ENCODE peak calls at places on chromosomes 2 and 18, in six cellular contexts. One of them, this sample, is unnamed.

GRCh38 chr2:110874565-110875383 is 142.4 kb downstream of the ACOXL start:
- DNase-seq in NCI-H1105: no peak
- DNase-seq in NCI-H2029: no peak
- DNase-seq in amniotic stem cell: no peak
- DNase-seq in anterior cingulate cortex: no peak
- DNase-seq in HTR-8/SVneo: no peak
- DNase-seq in this sample: no peak

GRCh38 chr2:169933124-169933711 is 106.0 kb downstream of the UBR3 start:
- DNase-seq in NCI-H1105: peak
- DNase-seq in HTR-8/SVneo: peak
- DNase-seq in NCI-H2029: peak
- DNase-seq in amniotic stem cell: no peak
- DNase-seq in anterior cingulate cortex: no peak
- DNase-seq in this sample: peak

GRCh38 chr2:11500702-11501303 is 33.0 kb upstream of the GREB1 start:
- DNase-seq in amniotic stem cell: no peak
- DNase-seq in NCI-H2029: no peak
- DNase-seq in anterior cingulate cortex: no peak
- DNase-seq in HTR-8/SVneo: no peak
- DNase-seq in NCI-H1105: no peak
- DNase-seq in this sample: no peak

GRCh38 chr2:71469403-71470398 is 16.3 kb downstream of the DYSF start:
- DNase-seq in amniotic stem cell: no peak
- DNase-seq in anterior cingulate cortex: no peak
- DNase-seq in NCI-H1105: no peak
- DNase-seq in NCI-H2029: no peak
- DNase-seq in HTR-8/SVneo: no peak
- DNase-seq in this sample: no peak

GRCh38 chr2:84989422-84989821 is 18.5 kb downstream of the KCMF1 start:
- DNase-seq in anterior cingulate cortex: no peak
- DNase-seq in HTR-8/SVneo: no peak
- DNase-seq in amniotic stem cell: no peak
- DNase-seq in NCI-H2029: no peak
- DNase-seq in NCI-H1105: no peak
- DNase-seq in this sample: no peak

GRCh38 chr2:68784849-68785248 is 50.2 kb downstream of the ARHGAP25 start:
- DNase-seq in NCI-H2029: no peak
- DNase-seq in anterior cingulate cortex: no peak
- DNase-seq in amniotic stem cell: no peak
- DNase-seq in HTR-8/SVneo: no peak
- DNase-seq in NCI-H1105: no peak
- DNase-seq in this sample: no peak

GRCh38 chr2:158221055-158222021 is 119.7 kb downstream of the UPP2 start:
- DNase-seq in anterior cingulate cortex: no peak
- DNase-seq in NCI-H2029: no peak
- DNase-seq in NCI-H1105: no peak
- DNase-seq in amniotic stem cell: no peak
- DNase-seq in HTR-8/SVneo: no peak
- DNase-seq in this sample: no peak

GRCh38 chr18:35528749-35529274 is 31.1 kb upstream of the INO80C start:
- DNase-seq in anterior cingulate cortex: no peak
- DNase-seq in NCI-H2029: no peak
- DNase-seq in HTR-8/SVneo: no peak
- DNase-seq in NCI-H1105: no peak
- DNase-seq in amniotic stem cell: no peak
- DNase-seq in this sample: no peak

GRCh38 chr2:199455186-199455532 is 2.6 kb downstream of the SATB2 start:
- DNase-seq in HTR-8/SVneo: no peak
- DNase-seq in anterior cingulate cortex: no peak
- DNase-seq in NCI-H1105: no peak
- DNase-seq in amniotic stem cell: no peak
- DNase-seq in NCI-H2029: no peak
- DNase-seq in this sample: no peak

GRCh38 chr18:10559566-10560456 is 34.0 kb downstream of the NAPG start:
- DNase-seq in anterior cingulate cortex: no peak
- DNase-seq in NCI-H2029: peak
- DNase-seq in HTR-8/SVneo: no peak
- DNase-seq in NCI-H1105: no peak
- DNase-seq in amniotic stem cell: no peak
- DNase-seq in this sample: no peak

GRCh38 chr18:25349926-25350560 is 1.9 kb downstream of the ZNF521 start:
- DNase-seq in NCI-H2029: no peak
- DNase-seq in HTR-8/SVneo: no peak
- DNase-seq in amniotic stem cell: no peak
- DNase-seq in anterior cingulate cortex: peak
- DNase-seq in NCI-H1105: no peak
- DNase-seq in this sample: no peak

GRCh38 chr18:36130039-36130831 is 536 bp downstream of the ELP2 start:
- DNase-seq in anterior cingulate cortex: no peak
- DNase-seq in HTR-8/SVneo: no peak
- DNase-seq in NCI-H2029: no peak
- DNase-seq in NCI-H1105: no peak
- DNase-seq in amniotic stem cell: no peak
- DNase-seq in this sample: no peak

GRCh38 chr2:40431600-40431955 is 20.3 kb downstream of the SLC8A1 start:
- DNase-seq in HTR-8/SVneo: no peak
- DNase-seq in NCI-H1105: no peak
- DNase-seq in amniotic stem cell: peak
- DNase-seq in NCI-H2029: no peak
- DNase-seq in anterior cingulate cortex: no peak
- DNase-seq in this sample: no peak

GRCh38 chr2:144230452-144231085 is 289.4 kb downstream of the ZEB2 start:
- DNase-seq in anterior cingulate cortex: no peak
- DNase-seq in NCI-H1105: no peak
- DNase-seq in amniotic stem cell: no peak
- DNase-seq in HTR-8/SVneo: no peak
- DNase-seq in NCI-H2029: no peak
- DNase-seq in this sample: peak

GRCh38 chr18:23114171-23114881 is 21.0 kb upstream of the CABLES1 start:
- DNase-seq in HTR-8/SVneo: no peak
- DNase-seq in NCI-H1105: peak
- DNase-seq in amniotic stem cell: no peak
- DNase-seq in anterior cingulate cortex: no peak
- DNase-seq in NCI-H2029: no peak
- DNase-seq in this sample: no peak

GRCh38 chr18:47881752-47882455 is 48.6 kb downstream of the SMAD2 start:
- DNase-seq in anterior cingulate cortex: no peak
- DNase-seq in amniotic stem cell: no peak
- DNase-seq in NCI-H2029: no peak
- DNase-seq in NCI-H1105: no peak
- DNase-seq in HTR-8/SVneo: peak
- DNase-seq in this sample: peak

GRCh38 chr18:63553117-63553516 is 10.9 kb downstream of the SERPINB12 start:
- DNase-seq in anterior cingulate cortex: no peak
- DNase-seq in amniotic stem cell: peak
- DNase-seq in NCI-H2029: no peak
- DNase-seq in NCI-H1105: no peak
- DNase-seq in HTR-8/SVneo: peak
- DNase-seq in this sample: no peak

GRCh38 chr2:78115291-78115690 is 593.1 kb upstream of the LRRTM4 start:
- DNase-seq in amniotic stem cell: no peak
- DNase-seq in NCI-H2029: no peak
- DNase-seq in HTR-8/SVneo: no peak
- DNase-seq in anterior cingulate cortex: no peak
- DNase-seq in NCI-H1105: no peak
- DNase-seq in this sample: no peak

GRCh38 chr2:170974304-170974993 is 45.4 kb downstream of the GORASP2 start:
- DNase-seq in NCI-H2029: no peak
- DNase-seq in amniotic stem cell: no peak
- DNase-seq in HTR-8/SVneo: no peak
- DNase-seq in NCI-H1105: no peak
- DNase-seq in anterior cingulate cortex: no peak
- DNase-seq in this sample: no peak

GRCh38 chr2:108833219-108833618 is 46.6 kb downstream of the CCDC138 start:
- DNase-seq in anterior cingulate cortex: no peak
- DNase-seq in NCI-H2029: no peak
- DNase-seq in amniotic stem cell: no peak
- DNase-seq in NCI-H1105: no peak
- DNase-seq in HTR-8/SVneo: no peak
- DNase-seq in this sample: no peak

GRCh38 chr2:162613839-162614238 is 224.7 kb downstream of the KCNH7 start:
- DNase-seq in amniotic stem cell: no peak
- DNase-seq in anterior cingulate cortex: no peak
- DNase-seq in NCI-H2029: no peak
- DNase-seq in HTR-8/SVneo: no peak
- DNase-seq in NCI-H1105: no peak
- DNase-seq in this sample: no peak

GRCh38 chr18:906416-907170 is 1.9 kb downstream of the ADCYAP1 start:
- DNase-seq in amniotic stem cell: no peak
- DNase-seq in NCI-H1105: no peak
- DNase-seq in NCI-H2029: peak
- DNase-seq in HTR-8/SVneo: no peak
- DNase-seq in anterior cingulate cortex: no peak
- DNase-seq in this sample: no peak

GRCh38 chr2:55779459-55780421 is 86.1 kb upstream of the PNPT1 start:
- DNase-seq in HTR-8/SVneo: peak
- DNase-seq in NCI-H2029: no peak
- DNase-seq in NCI-H1105: no peak
- DNase-seq in amniotic stem cell: peak
- DNase-seq in anterior cingulate cortex: no peak
- DNase-seq in this sample: peak

GRCh38 chr2:169797601-169798000 is 1.1 kb upstream of the SSB start:
- DNase-seq in NCI-H2029: no peak
- DNase-seq in NCI-H1105: no peak
- DNase-seq in HTR-8/SVneo: no peak
- DNase-seq in anterior cingulate cortex: no peak
- DNase-seq in amniotic stem cell: no peak
- DNase-seq in this sample: no peak

GRCh38 chr2:241417626-241418025 is 61.5 kb downstream of the FARP2 start:
- DNase-seq in amniotic stem cell: no peak
- DNase-seq in NCI-H2029: peak
- DNase-seq in HTR-8/SVneo: no peak
- DNase-seq in anterior cingulate cortex: no peak
- DNase-seq in NCI-H1105: peak
- DNase-seq in this sample: no peak

GRCh38 chr2:45912109-45912508 is 260.6 kb downstream of the PRKCE start:
- DNase-seq in amniotic stem cell: no peak
- DNase-seq in anterior cingulate cortex: no peak
- DNase-seq in NCI-H1105: no peak
- DNase-seq in NCI-H2029: no peak
- DNase-seq in HTR-8/SVneo: no peak
- DNase-seq in this sample: no peak